ENCODE peak calls at places on chromosomes 5 and 9, in five cellular contexts. V is stimulated activated CD4-positive, alpha-beta T cell treated with anti-CD3 and anti-CD28 coated beads, TNF-alpha, amount 100 ng/mL, for 24 hours; J is AG20443; U is GDM1; Z is T follicular helper cell. N is an unnamed sample.

GRCh38 chr9:85117831-85118230 is 448.3 kb downstream of the NTRK2 start:
- DNase-seq in V (no peak), J (no peak), U (no peak), Z (no peak), N (no peak)

GRCh38 chr9:131153585-131153984 is 28.2 kb downstream of the NUP214 start:
- DNase-seq in V (no peak), J (no peak), U (no peak), Z (no peak), N (no peak)

GRCh38 chr5:174750720-174751119 is 26.3 kb downstream of the MSX2 start:
- DNase-seq in V (no peak), J (peak), U (no peak), Z (no peak), N (no peak)

GRCh38 chr5:107917983-107918382 is 247.2 kb upstream of the EFNA5 start:
- DNase-seq in V (no peak), J (peak), U (no peak), Z (no peak), N (no peak)

GRCh38 chr9:85516976-85517637 is 224.6 kb downstream of the AGTPBP1 start:
- DNase-seq in V (no peak), J (no peak), U (no peak), Z (no peak), N (no peak)

GRCh38 chr9:129687391-129687790 is 21.9 kb downstream of the PRRX2 start:
- DNase-seq in V (no peak), J (no peak), U (no peak), Z (no peak), N (no peak)

GRCh38 chr5:21834863-21835262 is 1018.3 kb downstream of the CDH12 start:
- DNase-seq in V (no peak), J (no peak), U (no peak), Z (no peak), N (no peak)

GRCh38 chr5:27472000-27472763 is 433.8 kb upstream of the CDH9 start:
- DNase-seq in V (no peak), J (peak), U (peak), Z (no peak), N (no peak)

GRCh38 chr9:83920469-83920941 is 727 bp downstream of the KIF27 start:
- DNase-seq in V (no peak), J (peak), U (no peak), Z (peak), N (no peak)

GRCh38 chr9:93212409-93212808 is 28.5 kb downstream of the WNK2 start:
- DNase-seq in V (no peak), J (no peak), U (no peak), Z (no peak), N (no peak)

GRCh38 chr5:60161340-60161934 is 267.9 kb upstream of the PDE4D start:
- DNase-seq in V (no peak), J (peak), U (no peak), Z (no peak), N (no peak)

GRCh38 chr9:107621436-107621835 is 131.9 kb upstream of the KLF4 start:
- DNase-seq in V (no peak), J (no peak), U (no peak), Z (no peak), N (no peak)

GRCh38 chr9:99416007-99416406 is 193.9 kb downstream of the SEC61B start:
- DNase-seq in V (no peak), J (peak), U (no peak), Z (no peak), N (no peak)

GRCh38 chr9:37903581-37903830 is 421 bp downstream of the SLC25A51 start:
- DNase-seq in V (no peak), J (peak), U (no peak), Z (peak), N (no peak)

GRCh38 chr9:135810806-135811575 is 96.4 kb downstream of the CAMSAP1 start:
- DNase-seq in V (no peak), J (no peak), U (no peak), Z (no peak), N (no peak)

GRCh38 chr9:27703591-27703990 is 130.3 kb upstream of the C9orf72 start:
- DNase-seq in V (no peak), J (no peak), U (no peak), Z (no peak), N (no peak)

GRCh38 chr9:82148849-82149544 is 160.4 kb downstream of the SPATA31D1 start:
- DNase-seq in V (no peak), J (peak), U (no peak), Z (no peak), N (no peak)

GRCh38 chr5:119340597-119341218 is 15.1 kb upstream of the TNFAIP8 start:
- DNase-seq in V (peak), J (no peak), U (no peak), Z (peak), N (no peak)

GRCh38 chr5:80245986-80246781 is 9.7 kb downstream of the SERINC5 start:
- DNase-seq in V (no peak), J (peak), U (no peak), Z (no peak), N (no peak)

N was measured in effector CD8-positive, alpha-beta T cell.